ENCODE peak calls at places on chromosomes 16 and 17, in four cellular contexts. O, H, Y and W are unnamed samples.

GRCh38 chr16:89118361-89119061 is 24.9 kb downstream of the ACSF3 start:
- DNase-seq in Y (no peak), H (no peak), O (no peak), W (no peak)

GRCh38 chr17:41322264-41322902 is 6.9 kb upstream of the KRTAP17-1 start:
- DNase-seq in Y (no peak), O (peak; percentile 63), H (peak; percentile 68), W (no peak)

GRCh38 chr16:69772560-69773254 is 10.6 kb downstream of the WWP2 start:
- DNase-seq in Y (no peak), H (no peak), O (no peak), W (no peak)

GRCh38 chr16:50146479-50147435 is 6.3 kb upstream of the TENT4B start:
- DNase-seq in H (no peak), O (no peak), Y (no peak), W (peak; percentile 94)

GRCh38 chr16:31061126-31061812 is 12.8 kb downstream of the ZNF668 start:
- DNase-seq in Y (no peak), H (no peak), O (no peak), W (no peak)

GRCh38 chr16:89860747-89861304 is 12.6 kb upstream of the TCF25 start:
- DNase-seq in Y (peak; percentile 70), O (no peak), H (no peak), W (no peak)

GRCh38 chr17:27456681-27457404 is 595 bp downstream of the KSR1 start:
- DNase-seq in O (no peak), H (no peak), Y (no peak), W (no peak)

GRCh38 chr16:75035410-75035968 is 36.7 kb downstream of the ZNRF1 start:
- DNase-seq in O (no peak), H (no peak), Y (no peak), W (no peak)

GRCh38 chr17:81328925-81329278 is 33.8 kb upstream of the SLC38A10 start:
- DNase-seq in O (no peak), Y (no peak), H (no peak), W (no peak)

GRCh38 chr16:71956500-71956899 is 43.7 kb downstream of the PKD1L3 start:
- DNase-seq in H (no peak), O (no peak), Y (no peak), W (no peak)

GRCh38 chr16:88656291-88656980 is 5.6 kb upstream of the CYBA start:
- DNase-seq in Y (no peak), O (no peak), H (no peak), W (no peak)

GRCh38 chr16:75908718-75909117 is 182.4 kb upstream of the CPHXL start:
- DNase-seq in H (no peak), O (no peak), Y (no peak), W (no peak)

GRCh38 chr17:42866216-42866615 is 15.2 kb downstream of the AOC3 start:
- DNase-seq in H (no peak), Y (no peak), O (no peak), W (no peak)

GRCh38 chr17:49198206-49198605 is 12.2 kb downstream of the GNGT2 start:
- DNase-seq in H (no peak), Y (no peak), O (no peak), W (no peak)

GRCh38 chr17:76268991-76269981 is 4.1 kb downstream of the UBALD2 start:
- DNase-seq in H (no peak), Y (no peak), O (no peak), W (no peak)

GRCh38 chr16:4207229-4207628 is 34.7 kb downstream of the SRL start:
- DNase-seq in H (no peak), Y (no peak), O (no peak), W (no peak)

GRCh38 chr16:80080287-80080851 is 460.4 kb upstream of the DYNLRB2 start:
- DNase-seq in Y (no peak), H (no peak), O (no peak), W (no peak)

GRCh38 chr16:54846761-54847160 is 83.9 kb upstream of the IRX5 start:
- DNase-seq in O (no peak), H (no peak), Y (no peak), W (no peak)

GRCh38 chr16:18969050-18969854 is 14.5 kb upstream of the TMC7 start:
- DNase-seq in Y (peak; percentile 70), O (peak; percentile 38), H (peak; percentile 18), W (no peak)

GRCh38 chr17:44110823-44111633 is 12.4 kb downstream of the HDAC5 start:
- DNase-seq in Y (peak; percentile 96), H (peak; percentile 64), O (peak; percentile 68), W (no peak)

GRCh38 chr17:73390851-73391250 is 79.0 kb upstream of the CDC42EP4 start:
- DNase-seq in O (no peak), H (no peak), Y (no peak), W (no peak)

GRCh38 chr17:10127819-10128375 is 70.5 kb downstream of the GAS7 start:
- DNase-seq in H (peak; percentile 88), O (peak; percentile 85), Y (no peak), W (no peak)

GRCh38 chr17:74825952-74826713 is 33.6 kb downstream of the GRIN2C start:
- DNase-seq in O (no peak), H (no peak), Y (peak; percentile 55), W (no peak)

GRCh38 chr17:38535886-38536285 is 69.9 kb downstream of the SRCIN1 start:
- DNase-seq in Y (no peak), H (no peak), O (no peak), W (no peak)

GRCh38 chr16:58217341-58217925 is 19.5 kb upstream of the CSNK2A2 start:
- DNase-seq in O (no peak), Y (no peak), H (no peak), W (no peak)

GRCh38 chr17:18159551-18160120 is 24.0 kb upstream of the ALKBH5 start:
- DNase-seq in Y (no peak), H (no peak), O (no peak), W (no peak)

GRCh38 chr16:23967018-23967417 is 131.2 kb downstream of the PRKCB start:
- DNase-seq in Y (no peak), H (no peak), O (no peak), W (no peak)

GRCh38 chr17:2796164-2797140 is at the start of gene RAP1GAP2:
- DNase-seq in O (no peak), H (no peak), Y (no peak), W (no peak)

GRCh38 chr16:89104930-89105571 is 11.4 kb downstream of the ACSF3 start:
- DNase-seq in H (no peak), Y (no peak), O (no peak), W (no peak)

GRCh38 chr17:78374631-78375274 is 3.7 kb upstream of the PGS1 start:
- DNase-seq in Y (no peak), O (no peak), H (no peak), W (no peak)

GRCh38 chr17:17713839-17714238 is 32.6 kb downstream of the RAI1 start:
- DNase-seq in Y (no peak), H (no peak), O (no peak), W (peak; percentile 84)

GRCh38 chr16:81029930-81030604 is 5.6 kb upstream of the ATMIN start:
- DNase-seq in H (no peak), O (no peak), Y (no peak), W (no peak)

GRCh38 chr16:64412578-64413280 is 709.1 kb downstream of the CDH11 start:
- DNase-seq in O (no peak), Y (no peak), H (no peak), W (peak; percentile 56)

GRCh38 chr17:76385892-76386786 is 1.7 kb downstream of the SPHK1 start:
- DNase-seq in Y (peak; percentile 81), H (no peak), O (no peak), W (no peak)

GRCh38 chr17:38578229-38578628 is 27.5 kb downstream of the SRCIN1 start:
- DNase-seq in H (no peak), Y (no peak), O (no peak), W (no peak)

GRCh38 chr17:19716108-19717030 is at the start of gene SLC47A2:
- DNase-seq in H (no peak), Y (peak; percentile 4), O (no peak), W (no peak)

GRCh38 chr16:57112403-57113041 is 20.1 kb downstream of the CPNE2 start:
- DNase-seq in Y (no peak), O (no peak), H (no peak), W (no peak)

GRCh38 chr17:82924812-82925211 is 85.0 kb upstream of the ZNF750 start:
- DNase-seq in O (no peak), Y (no peak), H (no peak), W (no peak)
- TF ChIP-seq CTCF in O (no peak), Y (peak; percentile 1), H (no peak), W (no peak)

GRCh38 chr17:14784997-14785696 is 480.0 kb downstream of the PMP22 start:
- DNase-seq in Y (no peak), H (no peak), O (no peak), W (no peak)
- TF ChIP-seq CTCF in Y (no peak), H (peak; percentile 3), O (no peak), W (no peak)

GRCh38 chr17:45256114-45256966 is 5.6 kb downstream of the SPATA32 start:
- DNase-seq in Y (no peak), O (no peak), H (no peak), W (no peak)
- TF ChIP-seq CTCF in Y (no peak), O (no peak), H (no peak), W (peak; percentile 11)

DNA sequence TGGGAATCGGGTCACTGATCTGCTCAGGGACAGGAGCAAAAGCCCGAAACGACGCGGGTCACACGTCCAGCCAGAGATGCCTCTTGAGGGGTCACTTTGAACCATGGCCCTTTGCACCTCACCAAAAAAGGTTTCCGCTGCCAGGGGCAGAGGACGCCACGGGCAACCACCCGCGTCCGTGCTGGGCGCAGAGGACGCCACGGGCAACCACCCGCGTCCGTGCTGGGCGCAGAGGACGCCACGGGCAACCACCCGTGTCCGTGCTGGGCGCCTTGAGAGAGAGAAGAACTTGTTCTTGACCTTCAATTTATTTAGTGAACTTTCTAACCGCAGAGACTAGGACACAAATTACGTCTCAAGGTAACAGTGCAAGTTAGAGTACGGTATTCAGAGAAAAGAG is 35.5 kb downstream of the TIMM22 start:
- DNase-seq in Y (no peak), H (no peak), O (no peak), W (no peak)
- TF ChIP-seq CTCF in Y (no peak), H (no peak), O (no peak), W (no peak)